ENCODE peak calls at places on chromosome 12, in five cellular contexts. J, A, M, K and U are unnamed samples.

GRCh38 chr12:122533841-122534240 is 6.8 kb downstream of the KNTC1 start:
- DNase-seq in K (no peak), M (no peak), J (no peak), A (no peak), U (no peak)

GRCh38 chr12:19799216-19799615 is 359.9 kb downstream of the AEBP2 start:
- DNase-seq in K (peak; percentile 56), A (no peak), J (no peak), M (no peak), U (no peak)

GRCh38 chr12:116053479-116054195 is 223.9 kb downstream of the MED13L start:
- DNase-seq in J (no peak), K (peak; percentile 25), A (peak; percentile 23), M (no peak), U (peak; percentile 7)

GRCh38 chr12:72485017-72485701 is 213.0 kb downstream of the TRHDE start:
- DNase-seq in A (no peak), K (no peak), M (no peak), J (no peak), U (no peak)

GRCh38 chr12:119699199-119699765 is 31.3 kb downstream of the PRKAB1 start:
- DNase-seq in K (no peak), J (no peak), A (no peak), M (no peak), U (no peak)

GRCh38 chr12:84497819-84498218 is 414.8 kb downstream of the SLC6A15 start:
- DNase-seq in K (peak; percentile 22), M (peak; percentile 9), J (no peak), A (no peak), U (no peak)

GRCh38 chr12:49627752-49628360 is 4.5 kb downstream of the PRPF40B start:
- DNase-seq in J (no peak), A (no peak), M (no peak), K (no peak), U (peak; percentile 49)

GRCh38 chr12:93146970-93147369 is 217.9 kb upstream of the EEA1 start:
- DNase-seq in J (no peak), K (no peak), M (no peak), A (no peak), U (no peak)

GRCh38 chr12:116547955-116548471 is 11.2 kb upstream of the MAP1LC3B2 start:
- DNase-seq in K (peak; percentile 53), J (no peak), A (no peak), M (no peak), U (no peak)

GRCh38 chr12:13114251-13115052 is 11.0 kb upstream of the GSG1 start:
- DNase-seq in A (no peak), K (no peak), M (peak; percentile 89), J (no peak), U (no peak)

GRCh38 chr12:69024413-69024812 is 91.4 kb upstream of the CPM start:
- DNase-seq in M (no peak), K (no peak), J (no peak), A (peak; percentile 92), U (peak; percentile 85)

GRCh38 chr12:103858953-103859601 is 18.0 kb upstream of the NT5DC3 start:
- DNase-seq in M (no peak), J (peak; percentile 93), K (peak; percentile 95), A (peak; percentile 81), U (peak; percentile 96)

GRCh38 chr12:85820117-85820516 is 16.1 kb downstream of the RASSF9 start:
- DNase-seq in J (no peak), M (no peak), K (no peak), A (no peak), U (no peak)

GRCh38 chr12:42679402-42679801 is 89.9 kb upstream of the PRICKLE1 start:
- DNase-seq in A (no peak), M (no peak), J (peak; percentile 44), K (peak; percentile 31), U (no peak)

GRCh38 chr12:122063691-122064033 is 14.9 kb upstream of the MLXIP start:
- DNase-seq in A (no peak), J (no peak), M (no peak), K (no peak), U (no peak)

GRCh38 chr12:66217342-66217929 is 28.4 kb downstream of the IRAK3 start:
- DNase-seq in A (no peak), J (no peak), M (no peak), K (no peak), U (no peak)

GRCh38 chr12:45216297-45216982 is 545 bp downstream of the ANO6 start:
- DNase-seq in J (no peak), K (peak; percentile 24), M (peak; percentile 81), A (peak; percentile 56), U (peak; percentile 41)

GRCh38 chr12:48765753-48766162 is 23.1 kb downstream of the ADCY6 start:
- DNase-seq in A (no peak), K (peak; percentile 38), M (no peak), J (no peak), U (no peak)

GRCh38 chr12:55955344-55955743 is 10.5 kb downstream of the PMEL start:
- DNase-seq in J (no peak), K (no peak), M (no peak), A (no peak), U (no peak)

GRCh38 chr12:91628656-91629055 is 446.0 kb upstream of the DCN start:
- DNase-seq in K (no peak), A (no peak), M (no peak), J (no peak), U (no peak)

GRCh38 chr12:124233041-124233836 is 61.7 kb upstream of the RFLNA start:
- DNase-seq in J (peak; percentile 15), A (no peak), K (peak; percentile 85), M (no peak), U (peak; percentile 70)

GRCh38 chr12:18340796-18341195 is 79.5 kb downstream of the PIK3C2G start:
- DNase-seq in A (no peak), J (no peak), M (no peak), K (no peak), U (no peak)

GRCh38 chr12:15256760-15257159 is 35.5 kb upstream of the RERG start:
- DNase-seq in K (no peak), M (no peak), A (no peak), J (no peak), U (no peak)

GRCh38 chr12:52603314-52603713 is 2.1 kb upstream of the KRT72 start:
- DNase-seq in K (no peak), J (no peak), A (no peak), M (no peak), U (no peak)

GRCh38 chr12:89384050-89384749 is 31.9 kb upstream of the DUSP6 start:
- DNase-seq in A (peak; percentile 68), M (peak; percentile 48), J (peak; percentile 87), K (peak; percentile 54), U (peak; percentile 57)

GRCh38 chr12:70044170-70044569 is 199.1 kb upstream of the CNOT2 start:
- DNase-seq in J (no peak), A (no peak), M (no peak), K (peak; percentile 39), U (no peak)

GRCh38 chr12:20593611-20594010 is 101.5 kb upstream of the SLCO1C1 start:
- DNase-seq in M (no peak), A (no peak), K (no peak), J (no peak), U (no peak)

GRCh38 chr12:71945121-71945520 is 6.5 kb downstream of the TPH2 start:
- DNase-seq in K (no peak), A (no peak), J (no peak), M (no peak), U (no peak)

GRCh38 chr12:113195598-113195997 is 10.1 kb downstream of the RITA1 start:
- DNase-seq in A (no peak), J (no peak), M (no peak), K (no peak), U (no peak)
- H3K27ac ChIP-seq in A (no peak overlapping the region), J (peak overlapping the region; percentile 85), M (no peak overlapping the region), K (peak overlapping the region; percentile 70), U (peak overlapping the region; percentile 86)

DNA sequence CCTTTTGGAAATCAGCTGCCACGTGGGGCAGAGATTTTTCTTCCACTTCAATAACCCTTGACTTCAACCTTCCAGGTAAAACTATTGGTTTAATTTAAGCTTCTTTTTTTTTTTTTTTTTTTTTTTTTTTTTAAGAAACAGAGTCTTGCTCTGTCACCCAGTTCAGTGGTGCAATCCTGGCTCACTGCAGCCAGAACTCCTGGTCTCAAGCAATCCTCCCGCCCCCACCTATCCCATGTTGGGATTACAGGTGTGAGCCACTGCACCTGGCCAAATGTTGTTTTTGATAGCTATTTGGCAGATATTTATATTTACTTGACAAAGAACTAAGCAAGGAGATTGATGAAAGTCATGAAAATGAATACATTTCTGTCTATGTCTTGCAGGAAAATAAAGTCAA is 65.1 kb downstream of the SINHCAF start:
- DNase-seq in J (no peak), M (no peak), A (no peak), K (no peak), U (no peak)
- TF ChIP-seq CTCF in J (no peak), M (no peak), A (no peak), K (no peak), U (no peak)

GRCh38 chr12:6343518-6343917 is 1.6 kb upstream of the TNFRSF1A start:
- DNase-seq in A (no peak), M (no peak), J (no peak), K (no peak), U (no peak)
- H3K27ac ChIP-seq in A (peak overlapping the region; percentile 98), M (no peak overlapping the region), J (no peak overlapping the region), K (no peak overlapping the region), U (peak overlapping the region; percentile 97)

GRCh38 chr12:61647566-61647965 is 612.6 kb upstream of the USP15 start:
- DNase-seq in M (no peak), K (no peak), A (no peak), J (no peak), U (no peak)
- TF ChIP-seq CTCF in M (no peak), K (no peak), A (no peak), J (no peak), U (no peak)

DNA sequence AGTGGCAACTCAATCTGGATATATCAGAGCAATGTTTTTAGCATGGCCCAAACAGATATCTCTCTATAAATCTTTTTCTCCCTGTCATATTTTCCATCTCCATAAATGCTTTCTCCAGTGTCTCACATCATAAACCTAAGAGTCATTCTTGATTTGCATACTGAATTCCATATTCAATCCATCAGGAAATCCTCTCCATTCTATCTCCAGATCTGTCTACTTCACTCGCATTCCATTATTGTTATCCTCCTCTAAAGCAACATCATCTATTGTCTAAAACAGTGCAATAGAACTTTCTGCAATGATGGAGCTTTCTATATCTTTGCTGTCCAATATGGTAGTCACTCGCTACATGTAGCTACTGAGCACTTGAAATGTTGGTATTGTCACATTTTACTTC is 45.5 kb upstream of the ERGIC2 start:
- DNase-seq in K (no peak), J (no peak), M (no peak), A (no peak), U (no peak)
- H3K27ac ChIP-seq in K (no peak overlapping the region), J (no peak overlapping the region), M (no peak overlapping the region), A (no peak overlapping the region), U (no peak overlapping the region)

DNA sequence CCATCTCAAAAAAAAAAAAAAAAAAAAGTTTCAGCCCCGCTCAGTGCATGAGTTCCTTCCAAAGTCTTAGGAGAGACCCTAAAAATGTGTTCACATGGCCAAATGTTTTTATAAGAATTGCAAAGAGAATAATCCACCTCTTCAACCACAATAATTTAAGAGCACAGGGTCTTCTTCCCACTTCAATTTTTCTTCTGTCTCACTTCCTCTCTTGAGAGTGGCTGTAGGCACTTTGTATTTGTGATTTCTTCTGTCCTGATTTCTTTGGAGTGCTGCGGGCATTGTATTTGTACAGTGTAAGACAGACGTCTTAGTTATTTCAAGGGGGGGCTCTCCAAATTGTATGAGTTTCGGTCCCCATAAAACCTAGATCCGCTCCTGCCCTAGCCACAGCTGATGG is 58.3 kb downstream of the C12orf56 start:
- DNase-seq in J (no peak), A (no peak), M (no peak), K (no peak), U (no peak)
- TF ChIP-seq CTCF in J (no peak), A (no peak), M (no peak), K (no peak), U (no peak)

GRCh38 chr12:132533584-132533958 is 43.6 kb downstream of the FBRSL1 start:
- DNase-seq in A (no peak), J (no peak), M (no peak), K (no peak), U (no peak)
- H3K27ac ChIP-seq in A (no peak overlapping the region), J (no peak overlapping the region), M (no peak overlapping the region), K (no peak overlapping the region), U (no peak overlapping the region)